ENCODE peak calls at places on chromosomes 13 and 19, in seven cellular contexts. One of them, this sample, is unnamed.

GRCh38 chr19:45171211-45171623 is 6.8 kb downstream of the TRAPPC6A start:
- DNase-seq in HCT116: no peak
- DNase-seq in fibroblast of lung: no peak
- DNase-seq in endothelial cell of umbilical vein: peak
- DNase-seq in PC-3: no peak
- DNase-seq in IMR-90: no peak
- DNase-seq in neural progenitor cell: no peak
- DNase-seq in this sample: no peak

GRCh38 chr19:52351512-52351911 is 15.5 kb downstream of the ZNF610 start:
- DNase-seq in HCT116: no peak
- DNase-seq in fibroblast of lung: no peak
- DNase-seq in endothelial cell of umbilical vein: no peak
- DNase-seq in PC-3: no peak
- DNase-seq in IMR-90: no peak
- DNase-seq in neural progenitor cell: peak
- DNase-seq in this sample: no peak

GRCh38 chr13:42681394-42681793 is 100.0 kb upstream of the FAM216B start:
- DNase-seq in HCT116: no peak
- DNase-seq in fibroblast of lung: no peak
- DNase-seq in endothelial cell of umbilical vein: no peak
- DNase-seq in PC-3: no peak
- DNase-seq in IMR-90: no peak
- DNase-seq in neural progenitor cell: no peak
- DNase-seq in this sample: no peak

GRCh38 chr19:14072535-14073231 is at the start of gene MISP3:
- DNase-seq in HCT116: no peak
- DNase-seq in fibroblast of lung: peak
- DNase-seq in endothelial cell of umbilical vein: peak
- DNase-seq in PC-3: peak
- DNase-seq in IMR-90: no peak
- DNase-seq in neural progenitor cell: peak
- DNase-seq in this sample: peak

GRCh38 chr13:83221813-83222241 is 660.4 kb downstream of the SLITRK1 start:
- DNase-seq in HCT116: no peak
- DNase-seq in fibroblast of lung: peak
- DNase-seq in endothelial cell of umbilical vein: no peak
- DNase-seq in PC-3: peak
- DNase-seq in IMR-90: peak
- DNase-seq in neural progenitor cell: no peak
- DNase-seq in this sample: peak

GRCh38 chr13:109782823-109783411 is 3.5 kb downstream of the IRS2 start:
- DNase-seq in HCT116: no peak
- DNase-seq in fibroblast of lung: no peak
- DNase-seq in endothelial cell of umbilical vein: no peak
- DNase-seq in PC-3: no peak
- DNase-seq in IMR-90: no peak
- DNase-seq in neural progenitor cell: no peak
- DNase-seq in this sample: no peak

GRCh38 chr19:10544753-10545251 is 1.1 kb downstream of the ATG4D start:
- DNase-seq in HCT116: no peak
- DNase-seq in fibroblast of lung: no peak
- DNase-seq in endothelial cell of umbilical vein: no peak
- DNase-seq in PC-3: no peak
- DNase-seq in IMR-90: no peak
- DNase-seq in neural progenitor cell: peak
- DNase-seq in this sample: no peak

GRCh38 chr13:69751259-69751658 is 356.4 kb upstream of the ATXN8OS start:
- DNase-seq in HCT116: no peak
- DNase-seq in fibroblast of lung: no peak
- DNase-seq in endothelial cell of umbilical vein: no peak
- DNase-seq in PC-3: no peak
- DNase-seq in IMR-90: no peak
- DNase-seq in neural progenitor cell: no peak
- DNase-seq in this sample: no peak

GRCh38 chr13:23771966-23772365 is 117.2 kb downstream of the MIPEP start:
- DNase-seq in HCT116: no peak
- DNase-seq in fibroblast of lung: peak
- DNase-seq in endothelial cell of umbilical vein: no peak
- DNase-seq in PC-3: peak
- DNase-seq in IMR-90: no peak
- DNase-seq in neural progenitor cell: no peak
- DNase-seq in this sample: peak

GRCh38 chr13:60574706-60575105 is 177.7 kb downstream of the TDRD3 start:
- DNase-seq in HCT116: no peak
- DNase-seq in fibroblast of lung: no peak
- DNase-seq in endothelial cell of umbilical vein: no peak
- DNase-seq in PC-3: no peak
- DNase-seq in IMR-90: no peak
- DNase-seq in neural progenitor cell: no peak
- DNase-seq in this sample: no peak

GRCh38 chr19:5935473-5936307 is 21.6 kb downstream of the CAPS start:
- DNase-seq in HCT116: no peak
- DNase-seq in fibroblast of lung: no peak
- DNase-seq in endothelial cell of umbilical vein: no peak
- DNase-seq in PC-3: no peak
- DNase-seq in IMR-90: peak
- DNase-seq in neural progenitor cell: no peak
- DNase-seq in this sample: peak

GRCh38 chr13:44211753-44212152 is 161.9 kb upstream of the SERP2 start:
- DNase-seq in HCT116: no peak
- DNase-seq in fibroblast of lung: no peak
- DNase-seq in endothelial cell of umbilical vein: no peak
- DNase-seq in PC-3: no peak
- DNase-seq in IMR-90: no peak
- DNase-seq in neural progenitor cell: no peak
- DNase-seq in this sample: no peak

GRCh38 chr13:42794572-42795275 is 13.3 kb downstream of the FAM216B start:
- DNase-seq in HCT116: no peak
- DNase-seq in fibroblast of lung: peak
- DNase-seq in endothelial cell of umbilical vein: no peak
- DNase-seq in PC-3: no peak
- DNase-seq in IMR-90: no peak
- DNase-seq in neural progenitor cell: no peak
- DNase-seq in this sample: peak

GRCh38 chr19:53076984-53077383 is 26.2 kb downstream of the ZNF160 start:
- DNase-seq in HCT116: no peak
- DNase-seq in fibroblast of lung: peak
- DNase-seq in endothelial cell of umbilical vein: peak
- DNase-seq in PC-3: peak
- DNase-seq in IMR-90: peak
- DNase-seq in neural progenitor cell: peak
- DNase-seq in this sample: peak

GRCh38 chr13:105920375-105920774 is 615.1 kb downstream of the EFNB2 start:
- DNase-seq in HCT116: peak
- DNase-seq in fibroblast of lung: peak
- DNase-seq in endothelial cell of umbilical vein: peak
- DNase-seq in PC-3: peak
- DNase-seq in IMR-90: peak
- DNase-seq in neural progenitor cell: peak
- DNase-seq in this sample: peak

GRCh38 chr13:110575322-110576069 is 14.0 kb upstream of the RAB20 start:
- DNase-seq in HCT116: no peak
- DNase-seq in fibroblast of lung: peak
- DNase-seq in endothelial cell of umbilical vein: no peak
- DNase-seq in PC-3: no peak
- DNase-seq in IMR-90: peak
- DNase-seq in neural progenitor cell: peak
- DNase-seq in this sample: peak

GRCh38 chr19:19613456-19613855 is 5.0 kb downstream of the PBX4 start:
- DNase-seq in HCT116: peak
- DNase-seq in fibroblast of lung: peak
- DNase-seq in endothelial cell of umbilical vein: no peak
- DNase-seq in PC-3: peak
- DNase-seq in IMR-90: no peak
- DNase-seq in neural progenitor cell: no peak
- DNase-seq in this sample: peak

GRCh38 chr13:62305758-62306157 is 890.1 kb upstream of the PCDH20 start:
- DNase-seq in HCT116: no peak
- DNase-seq in fibroblast of lung: no peak
- DNase-seq in endothelial cell of umbilical vein: no peak
- DNase-seq in PC-3: no peak
- DNase-seq in IMR-90: no peak
- DNase-seq in neural progenitor cell: peak
- DNase-seq in this sample: no peak

GRCh38 chr13:37046062-37046461 is 13.4 kb downstream of the SUPT20H start:
- DNase-seq in HCT116: no peak
- DNase-seq in fibroblast of lung: no peak
- DNase-seq in endothelial cell of umbilical vein: no peak
- DNase-seq in PC-3: no peak
- DNase-seq in IMR-90: no peak
- DNase-seq in neural progenitor cell: no peak
- DNase-seq in this sample: no peak

DNA sequence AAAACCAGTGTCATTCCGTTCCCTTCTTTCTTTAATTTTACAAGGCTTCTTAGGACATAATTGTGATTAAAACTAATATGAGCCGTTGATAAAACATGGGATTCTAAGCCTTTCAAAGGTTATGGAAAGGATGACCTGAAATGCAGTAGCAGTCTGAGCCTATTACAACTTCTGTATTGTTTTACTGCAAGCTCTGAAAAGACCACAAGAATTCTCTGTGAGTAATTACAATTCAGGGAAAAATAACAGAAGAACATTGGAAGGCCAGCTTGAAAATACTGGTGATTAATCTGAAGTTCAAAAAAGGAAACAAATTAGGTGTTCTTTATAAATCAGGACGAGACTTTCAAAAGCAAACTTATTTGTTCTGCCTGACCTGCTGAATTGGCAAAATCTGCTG is 529.8 kb downstream of the PCDH9 start:
- DNase-seq in HCT116: no peak
- DNase-seq in fibroblast of lung: peak
- DNase-seq in endothelial cell of umbilical vein: no peak
- DNase-seq in PC-3: no peak
- DNase-seq in IMR-90: no peak
- DNase-seq in neural progenitor cell: no peak
- DNase-seq in this sample: no peak
- H2AFZ ChIP-seq in HCT116: no peak
- H2AFZ ChIP-seq in fibroblast of lung: no peak
- H2AFZ ChIP-seq in endothelial cell of umbilical vein: no peak
- H2AFZ ChIP-seq in PC-3: no peak
- H2AFZ ChIP-seq in IMR-90: no peak
- H2AFZ ChIP-seq in neural progenitor cell: peak
- H2AFZ ChIP-seq in this sample: no peak

DNA sequence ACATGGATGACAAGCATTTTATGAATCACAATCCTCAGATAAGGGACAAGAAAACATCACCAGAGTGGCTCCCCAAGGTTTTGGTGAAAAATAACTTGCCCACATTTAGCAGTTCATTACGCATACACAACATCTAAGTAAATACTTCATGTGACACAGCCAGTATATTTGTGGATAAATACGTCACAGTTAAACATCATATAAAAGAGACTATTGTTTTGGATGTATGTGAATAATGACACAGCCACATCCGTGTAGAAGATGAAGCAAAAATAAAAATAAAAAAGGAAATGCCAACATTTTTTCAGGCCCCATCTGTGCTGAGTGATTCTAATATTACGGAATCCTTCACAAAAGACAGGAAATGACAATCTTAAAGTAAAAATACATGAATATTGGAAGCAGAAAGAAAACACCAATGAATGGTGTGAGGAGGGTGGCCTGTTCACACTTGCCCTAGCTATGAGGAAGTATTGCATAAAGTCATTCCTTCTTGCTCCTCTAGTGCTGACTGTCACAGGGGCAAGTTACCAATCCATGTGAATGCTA is 457.1 kb downstream of the KLF12 start:
- DNase-seq in HCT116: no peak
- DNase-seq in fibroblast of lung: peak
- DNase-seq in endothelial cell of umbilical vein: peak
- DNase-seq in PC-3: peak
- DNase-seq in IMR-90: peak
- DNase-seq in neural progenitor cell: no peak
- DNase-seq in this sample: peak
- H2AFZ ChIP-seq in HCT116: no peak
- H2AFZ ChIP-seq in fibroblast of lung: no peak
- H2AFZ ChIP-seq in endothelial cell of umbilical vein: peak
- H2AFZ ChIP-seq in PC-3: no peak
- H2AFZ ChIP-seq in IMR-90: no peak
- H2AFZ ChIP-seq in neural progenitor cell: no peak
- H2AFZ ChIP-seq in this sample: peak

DNA sequence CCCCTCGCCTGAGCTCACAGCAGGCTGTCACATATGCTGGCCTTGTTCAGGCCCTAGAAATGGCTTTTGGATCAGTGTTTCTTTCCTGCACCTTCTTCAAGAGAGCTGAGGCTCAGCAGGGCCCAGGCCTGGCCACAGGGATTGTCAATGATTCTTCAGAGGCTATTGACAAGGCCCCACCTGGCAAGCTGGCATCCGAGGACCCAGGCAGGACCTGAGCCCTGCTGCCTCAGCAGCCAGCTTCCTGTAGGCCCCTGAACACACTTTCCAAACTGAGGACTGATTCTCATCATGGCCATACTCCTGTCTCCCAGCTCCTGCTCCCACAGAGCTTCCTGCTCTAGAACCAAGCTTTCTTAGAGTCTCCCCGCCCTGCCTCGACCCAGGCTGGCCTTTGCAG is 136.8 kb downstream of the UQCRFS1 start:
- DNase-seq in HCT116: no peak
- DNase-seq in fibroblast of lung: no peak
- DNase-seq in endothelial cell of umbilical vein: no peak
- DNase-seq in PC-3: no peak
- DNase-seq in IMR-90: no peak
- DNase-seq in neural progenitor cell: no peak
- DNase-seq in this sample: no peak
- H2AFZ ChIP-seq in HCT116: no peak
- H2AFZ ChIP-seq in fibroblast of lung: no peak
- H2AFZ ChIP-seq in endothelial cell of umbilical vein: no peak
- H2AFZ ChIP-seq in PC-3: no peak
- H2AFZ ChIP-seq in IMR-90: no peak
- H2AFZ ChIP-seq in neural progenitor cell: no peak
- H2AFZ ChIP-seq in this sample: no peak

GRCh38 chr19:32676186-32676894 is 692 bp downstream of the RGS9BP start:
- DNase-seq in HCT116: no peak
- DNase-seq in fibroblast of lung: no peak
- DNase-seq in endothelial cell of umbilical vein: peak
- DNase-seq in PC-3: no peak
- DNase-seq in IMR-90: no peak
- DNase-seq in neural progenitor cell: peak
- DNase-seq in this sample: peak
- H2AFZ ChIP-seq in HCT116: no peak
- H2AFZ ChIP-seq in fibroblast of lung: peak
- H2AFZ ChIP-seq in endothelial cell of umbilical vein: peak
- H2AFZ ChIP-seq in PC-3: peak
- H2AFZ ChIP-seq in IMR-90: peak
- H2AFZ ChIP-seq in neural progenitor cell: no peak
- H2AFZ ChIP-seq in this sample: peak

GRCh38 chr13:101399365-101399764 is 16.9 kb downstream of the NALCN start:
- DNase-seq in HCT116: no peak
- DNase-seq in fibroblast of lung: peak
- DNase-seq in endothelial cell of umbilical vein: no peak
- DNase-seq in PC-3: no peak
- DNase-seq in IMR-90: peak
- DNase-seq in neural progenitor cell: no peak
- DNase-seq in this sample: peak
- H2AFZ ChIP-seq in HCT116: no peak
- H2AFZ ChIP-seq in fibroblast of lung: no peak
- H2AFZ ChIP-seq in endothelial cell of umbilical vein: peak
- H2AFZ ChIP-seq in PC-3: no peak
- H2AFZ ChIP-seq in IMR-90: no peak
- H2AFZ ChIP-seq in neural progenitor cell: no peak
- H2AFZ ChIP-seq in this sample: no peak

This sample was measured in GM23248.